ENCODE peak calls at places on chromosomes 4 and X, in seven cellular contexts. W is testis, B is colonic mucosa, E is MM.1S, S is lower lobe of right lung, L is PC-3, M is upper lobe of right lung. C is an unnamed sample.

GRCh38 chrX:78532363-78532762 is 126.8 kb downstream of the RTL3 start:
- DNase-seq in M (no peak), E (no peak), S (no peak), L (peak; percentile 51), B (no peak), W (no peak), C (no peak)

GRCh38 chr4:184293552-184293951 is 75.9 kb upstream of the ENPP6 start:
- DNase-seq in M (no peak), B (peak; percentile 42), E (no peak), S (no peak), W (no peak), L (no peak), C (no peak)

GRCh38 chr4:150708004-150708403 is 126.1 kb downstream of the MAB21L2 start:
- DNase-seq in E (no peak), M (no peak), S (no peak), W (no peak), B (no peak), L (no peak), C (no peak)

GRCh38 chrX:92213781-92214180 is 434.6 kb downstream of the PCDH11X start:
- DNase-seq in L (peak; percentile 70), M (no peak), B (no peak), E (no peak), S (no peak), W (no peak), C (no peak)

GRCh38 chr4:14984452-14984851 is 17.8 kb upstream of the CPEB2 start:
- DNase-seq in E (no peak), L (no peak), B (no peak), W (no peak), M (no peak), S (no peak), C (no peak)

GRCh38 chrX:121832446-121832845 is 785.0 kb downstream of the GLUD2 start:
- DNase-seq in L (no peak), M (no peak), B (no peak), S (no peak), W (no peak), E (no peak), C (no peak)

GRCh38 chrX:120380699-120381098 is 18.8 kb downstream of the ATP1B4 start:
- DNase-seq in B (no peak), E (peak; percentile 62), W (no peak), L (peak; percentile 41), M (no peak), S (no peak), C (peak; percentile 1)

GRCh38 chrX:13131511-13132137 is 87.2 kb upstream of the FAM9C start:
- DNase-seq in B (no peak), M (no peak), L (no peak), S (peak; percentile 42), W (no peak), E (peak; percentile 60), C (no peak)

GRCh38 chr4:169270156-169270809 is 473 bp downstream of the SH3RF1 start:
- DNase-seq in M (peak; percentile 84), E (peak; percentile 65), B (peak; percentile 63), L (peak; percentile 48), W (peak; percentile 58), S (peak; percentile 75), C (peak; percentile 56)

DNA sequence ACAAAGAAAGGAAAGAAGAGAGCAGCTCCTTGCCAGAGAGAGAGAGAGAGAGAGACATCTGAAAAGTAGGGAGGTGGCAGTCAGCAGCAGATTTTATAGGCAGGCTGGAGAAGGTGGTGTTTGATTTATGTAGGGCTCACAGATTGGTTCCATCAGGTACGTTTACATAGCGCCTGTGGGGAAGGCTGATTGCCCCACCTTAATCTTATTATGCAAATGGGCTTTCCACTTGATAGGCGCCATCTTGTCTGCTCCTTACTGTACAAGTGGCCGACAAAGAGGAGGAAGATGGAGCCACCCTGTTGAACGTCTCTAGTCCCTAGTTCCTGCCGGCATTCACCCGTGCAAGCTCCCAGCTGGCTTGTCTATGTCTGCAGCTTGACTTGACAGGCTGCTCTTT is 49.1 kb upstream of the DHRSX start:
- DNase-seq in B (peak; percentile 28), E (no peak), M (no peak), S (no peak), L (no peak), W (no peak), C (no peak)
- H3K27ac ChIP-seq in B (no peak overlapping the region), E (no peak overlapping the region), M (no peak overlapping the region), S (no peak overlapping the region), L (no peak overlapping the region), W (no peak overlapping the region), C (no peak overlapping the region)

GRCh38 chrX:39773923-39774803 is 323.6 kb downstream of the BCOR start:
- DNase-seq in S (no peak), W (no peak), E (no peak), L (no peak), M (no peak), B (no peak), C (no peak)
- H3K4me1 ChIP-seq in S (peaks cover 13% of the 10 kb centered on the region), W (peaks cover 11% of the 10 kb centered on the region), E (no peaks in the 10 kb centered on the region), L (peaks cover 16% of the 10 kb centered on the region), M (no peaks in the 10 kb centered on the region), B (no peaks in the 10 kb centered on the region), C (no peaks in the 10 kb centered on the region)

DNA sequence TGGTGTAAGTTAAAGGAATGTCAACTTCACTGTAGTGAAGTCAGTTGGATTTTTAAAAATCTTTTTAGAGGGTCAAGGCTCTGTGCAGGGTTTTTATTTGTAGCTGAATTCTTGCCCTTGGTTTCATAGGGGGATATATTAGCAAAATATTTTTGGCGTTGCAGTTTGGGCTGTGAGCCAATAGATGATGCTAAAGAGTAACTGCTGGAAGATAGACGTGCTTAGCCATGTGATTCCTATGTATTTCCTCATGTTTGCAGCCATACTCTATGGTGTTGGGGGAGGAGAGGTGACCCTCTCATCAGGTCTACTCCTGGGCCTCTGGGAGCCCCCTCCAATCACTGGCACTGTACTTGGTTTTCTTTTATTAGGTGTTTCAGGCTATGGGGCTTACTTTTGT is 246.7 kb upstream of the ARHGAP24 start:
- DNase-seq in B (no peak), S (no peak), W (no peak), L (peak; percentile 23), E (peak; percentile 14), M (no peak), C (no peak)
- TF ChIP-seq CTCF in B (no peak), S (no peak), W (no peak), L (peak; percentile 25), E (peak; percentile 47), M (no peak), C (peak; percentile 36)

DNA sequence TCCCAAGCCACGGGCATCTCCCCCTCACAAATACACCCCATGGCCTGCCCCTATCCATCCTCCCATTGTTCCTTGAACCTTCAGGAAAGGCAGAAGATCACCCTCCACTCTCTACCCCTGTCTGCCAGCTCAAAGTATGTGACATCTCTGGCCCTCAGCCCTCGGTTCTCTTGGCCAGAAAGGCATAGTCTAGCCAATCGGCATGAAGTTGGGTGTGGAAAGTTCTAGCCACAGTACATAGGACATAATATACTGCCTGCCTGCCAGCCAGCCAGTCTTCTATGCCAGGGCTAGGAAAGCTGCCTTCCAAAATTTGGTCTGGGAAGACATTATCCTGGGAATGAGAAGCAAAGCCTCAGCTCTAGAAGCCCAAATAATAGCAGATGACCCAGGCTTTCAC is 3.2 kb upstream of the PLP1 start:
- DNase-seq in L (no peak), M (no peak), B (no peak), W (no peak), S (no peak), E (no peak), C (no peak)
- H3K27ac ChIP-seq in L (no peak overlapping the region), M (no peak overlapping the region), B (no peak overlapping the region), W (no peak overlapping the region), S (no peak overlapping the region), E (no peak overlapping the region), C (no peak overlapping the region)

C was measured in foreskin keratinocyte.